ENCODE peak calls at places on chromosome 18, in ten cellular contexts. X is GM10248, L is WERI-Rb-1, I is cardiac fibroblast, M is dorsolateral prefrontal cortex, U is IMR-90, N is progenitor cell of endocrine pancreas, Z is HFF-Myc, A is AG09309, D is ovary. S is an unnamed sample.

GRCh38 chr18:77131100-77131651 is 1.4 kb downstream of the MBP start:
- DNase-seq in X (peak), L (no peak), I (no peak), M (no peak), U (no peak), N (no peak), Z (no peak), A (no peak), D (no peak), S (no peak)

GRCh38 chr18:7000484-7001096 is 117.0 kb downstream of the LAMA1 start:
- DNase-seq in X (no peak), L (no peak), I (peak), M (no peak), U (peak), N (no peak), Z (no peak), A (no peak), D (no peak), S (no peak)

GRCh38 chr18:26821181-26821580 is 44.3 kb downstream of the AQP4 start:
- DNase-seq in X (no peak), L (no peak), I (no peak), M (no peak), U (no peak), N (no peak), Z (no peak), A (no peak), D (peak), S (no peak)

GRCh38 chr18:23401400-23402347 is 51.4 kb upstream of the RIOK3 start:
- DNase-seq in X (no peak), L (peak), I (peak), M (peak), U (peak), N (no peak), Z (peak), A (no peak), D (peak), S (peak)

GRCh38 chr18:22539045-22539444 is 121.3 kb upstream of the CTAGE1 start:
- DNase-seq in X (no peak), L (no peak), I (no peak), M (no peak), U (no peak), N (no peak), Z (no peak), A (no peak), D (no peak), S (no peak)

GRCh38 chr18:2985628-2986027 is 27.3 kb downstream of the LPIN2 start:
- DNase-seq in X (peak), L (no peak), I (peak), M (no peak), U (peak), N (no peak), Z (no peak), A (no peak), D (no peak), S (no peak)

GRCh38 chr18:8657873-8658521 is 47.4 kb upstream of the MTCL1 start:
- DNase-seq in X (no peak), L (no peak), I (peak), M (peak), U (peak), N (no peak), Z (peak), A (no peak), D (peak), S (peak)

GRCh38 chr18:44781890-44782289 is 101.2 kb downstream of the SETBP1 start:
- DNase-seq in X (no peak), L (no peak), I (peak), M (no peak), U (peak), N (no peak), Z (peak), A (peak), D (no peak), S (no peak)

GRCh38 chr18:44771572-44771956 is 90.9 kb downstream of the SETBP1 start:
- DNase-seq in X (no peak), L (no peak), I (no peak), M (no peak), U (no peak), N (no peak), Z (no peak), A (no peak), D (no peak), S (no peak)

GRCh38 chr18:42159146-42159545 is 204.1 kb downstream of the PIK3C3 start:
- DNase-seq in X (no peak), L (no peak), I (no peak), M (no peak), U (no peak), N (no peak), Z (no peak), A (no peak), D (no peak), S (no peak)

GRCh38 chr18:9779630-9780029 is 71.5 kb downstream of the RAB31 start:
- DNase-seq in X (no peak), L (no peak), I (peak), M (no peak), U (no peak), N (no peak), Z (no peak), A (no peak), D (no peak), S (no peak)

GRCh38 chr18:69715322-69715721 is 232.4 kb downstream of the CD226 start:
- DNase-seq in X (no peak), L (no peak), I (no peak), M (no peak), U (no peak), N (no peak), Z (no peak), A (no peak), D (no peak), S (no peak)

GRCh38 chr18:80108122-80108536 is 933 bp upstream of the ADNP2 start:
- DNase-seq in X (no peak), L (no peak), I (no peak), M (no peak), U (no peak), N (no peak), Z (no peak), A (no peak), D (peak), S (no peak)

GRCh38 chr18:27824275-27824674 is 352.7 kb downstream of the CDH2 start:
- DNase-seq in X (no peak), L (no peak), I (no peak), M (no peak), U (no peak), N (no peak), Z (no peak), A (no peak), D (no peak), S (no peak)
- TF ChIP-seq CTCF in X (no peak), L (no peak), I (no peak), M (no peak), U (no peak), N (no peak), Z (no peak), A (no peak), D (no peak), S (no peak)

DNA sequence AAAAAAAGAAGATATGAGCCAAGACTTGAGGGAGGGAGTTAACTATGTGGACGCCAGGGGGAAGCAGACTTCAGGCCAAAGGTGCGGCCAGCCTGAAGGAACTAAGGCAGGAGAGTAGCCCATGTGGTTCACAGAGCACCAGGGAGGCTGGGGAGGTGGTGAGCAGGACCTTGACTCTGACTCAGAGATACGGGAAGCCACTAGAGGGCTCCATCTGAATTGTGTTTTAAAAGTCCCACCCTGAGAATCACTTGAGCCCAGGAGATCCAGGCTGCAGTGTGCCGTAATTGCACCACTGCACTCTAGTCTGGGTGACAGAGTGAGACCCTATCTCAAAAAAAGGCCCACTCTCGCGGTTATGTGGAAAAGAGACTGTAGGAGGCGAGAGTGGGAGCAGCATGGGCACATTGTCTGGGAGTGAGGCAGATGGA is 12.3 kb downstream of the CEP192 start:
- DNase-seq in X (peak), L (peak), I (peak), M (no peak), U (peak), N (peak), Z (peak), A (peak), D (no peak), S (peak)
- TF ChIP-seq CTCF in X (peak), L (peak), I (peak), M (peak), U (peak), N (peak), Z (peak), A (peak), D (no peak), S (peak)

GRCh38 chr18:11937874-11938478 is 29.9 kb upstream of the MPPE1 start:
- DNase-seq in X (peak), L (peak), I (peak), M (peak), U (peak), N (peak), Z (no peak), A (no peak), D (peak), S (peak)
- TF ChIP-seq CTCF in X (peak), L (peak), I (peak), M (peak), U (peak), N (peak), Z (peak), A (peak), D (peak), S (peak)

DNA sequence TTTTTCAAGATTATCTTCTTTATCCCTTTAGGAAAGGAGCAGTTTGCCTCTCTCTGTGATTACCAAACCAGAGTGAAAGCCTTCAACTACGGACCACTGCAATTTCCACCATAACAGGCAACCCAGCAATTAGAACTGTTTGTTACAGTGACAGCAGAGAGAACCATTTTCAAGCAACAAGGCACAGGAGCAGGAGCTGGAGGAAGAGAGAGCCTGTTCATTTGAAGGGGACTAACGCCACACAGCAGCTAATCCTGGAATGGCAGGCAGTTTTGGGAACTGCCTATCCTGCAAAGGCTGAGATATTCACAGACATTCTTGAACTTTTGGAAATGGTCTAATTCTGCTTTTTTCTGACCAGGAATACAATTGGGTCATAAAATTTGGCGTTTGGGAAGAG is 1541.9 kb upstream of the PIK3C3 start:
- DNase-seq in X (no peak), L (peak), I (peak), M (peak), U (peak), N (no peak), Z (peak), A (no peak), D (no peak), S (peak)
- TF ChIP-seq CTCF in X (no peak), L (peak), I (peak), M (peak), U (peak), N (peak), Z (peak), A (no peak), D (no peak), S (peak)

DNA sequence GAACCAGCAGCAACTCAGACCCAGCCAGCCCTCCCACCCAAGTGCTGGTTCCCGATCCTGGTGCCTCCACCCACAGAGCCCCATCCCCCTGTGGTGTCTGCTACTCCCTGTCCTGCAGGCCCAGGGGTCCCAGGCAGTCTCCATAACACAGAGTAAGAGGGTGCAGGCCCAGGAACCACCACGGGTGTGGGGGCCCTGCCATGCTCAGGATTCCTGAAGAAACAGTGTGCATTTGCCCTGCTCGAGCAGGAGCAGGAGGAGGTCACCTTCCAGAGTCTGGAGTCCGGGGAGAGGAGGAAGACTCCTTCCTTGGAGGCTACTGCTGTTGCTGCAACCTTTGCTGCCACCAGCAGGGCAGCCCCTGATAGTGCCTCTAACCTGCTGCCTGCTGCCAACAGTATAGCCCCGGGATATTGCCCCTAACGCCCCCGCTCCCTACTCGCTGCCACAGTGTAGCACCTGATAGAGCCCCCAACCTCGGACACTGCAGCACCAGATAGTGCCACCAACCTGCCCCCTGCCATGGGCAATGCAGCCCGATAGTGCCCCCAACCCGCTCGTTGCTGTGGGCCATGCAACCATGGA is 46.8 kb upstream of the ANKRD62 start:
- DNase-seq in X (no peak), L (no peak), I (no peak), M (no peak), U (no peak), N (no peak), Z (no peak), A (no peak), D (no peak), S (no peak)
- TF ChIP-seq CTCF in X (no peak), L (peak), I (peak), M (no peak), U (no peak), N (peak), Z (peak), A (no peak), D (no peak), S (no peak)

GRCh38 chr18:78981652-78981955 is 2.0 kb downstream of the SALL3 start:
- DNase-seq in X (no peak), L (no peak), I (no peak), M (no peak), U (no peak), N (no peak), Z (no peak), A (no peak), D (no peak), S (no peak)

GRCh38 chr18:78983530-78983929 is 3.9 kb downstream of the SALL3 start:
- DNase-seq in X (no peak), L (no peak), I (no peak), M (no peak), U (no peak), N (no peak), Z (no peak), A (no peak), D (no peak), S (no peak)

GRCh38 chr18:78982186-78982585 is 2.6 kb downstream of the SALL3 start:
- DNase-seq in X (no peak), L (no peak), I (no peak), M (no peak), U (no peak), N (no peak), Z (no peak), A (no peak), D (no peak), S (no peak)

GRCh38 chr18:78986018-78986481 is 6.4 kb downstream of the SALL3 start:
- DNase-seq in X (no peak), L (peak), I (peak), M (no peak), U (no peak), N (no peak), Z (no peak), A (no peak), D (no peak), S (peak)

GRCh38 chr18:78984941-78985784 is 5.5 kb downstream of the SALL3 start:
- DNase-seq in X (peak), L (peak), I (peak), M (no peak), U (no peak), N (no peak), Z (no peak), A (no peak), D (no peak), S (peak)
- TF ChIP-seq CTCF in X (peak), L (peak), I (no peak), M (no peak), U (peak), N (peak), Z (no peak), A (no peak), D (no peak), S (peak)

GRCh38 chr18:49899647-49900330 is 86.5 kb upstream of the ACAA2 start:
- DNase-seq in X (no peak), L (peak), I (no peak), M (no peak), U (no peak), N (no peak), Z (no peak), A (no peak), D (no peak), S (peak)
- TF ChIP-seq CTCF in X (no peak), L (peak), I (no peak), M (no peak), U (no peak), N (peak), Z (peak), A (no peak), D (no peak), S (peak)